ENCODE peak calls at places on chromosome 13, in five cellular contexts. One of them, this sample, is unnamed.

GRCh38 chr13:94020833-94021232 is 458.6 kb downstream of the DCT start:
- DNase-seq in right lobe of liver: no peak
- DNase-seq in BE2C: no peak
- DNase-seq in Peyer's patch: no peak
- DNase-seq in foreskin fibroblast: peak; percentile 58
- DNase-seq in this sample: no peak

GRCh38 chr13:52665325-52665724 is 12.7 kb downstream of the SUGT1 start:
- DNase-seq in foreskin fibroblast: peak; percentile 27
- DNase-seq in right lobe of liver: no peak
- DNase-seq in Peyer's patch: no peak
- DNase-seq in BE2C: peak; percentile 27
- DNase-seq in this sample: peak; percentile 5

GRCh38 chr13:43279696-43280095 is 256.3 kb downstream of the DNAJC15 start:
- DNase-seq in Peyer's patch: no peak
- DNase-seq in foreskin fibroblast: no peak
- DNase-seq in right lobe of liver: no peak
- DNase-seq in BE2C: no peak
- DNase-seq in this sample: no peak

GRCh38 chr13:22662771-22663170 is 518.0 kb upstream of the SGCG start:
- DNase-seq in BE2C: no peak
- DNase-seq in Peyer's patch: no peak
- DNase-seq in right lobe of liver: no peak
- DNase-seq in foreskin fibroblast: no peak
- DNase-seq in this sample: no peak

GRCh38 chr13:36354842-36355241 is 8.6 kb upstream of the SPART start:
- DNase-seq in foreskin fibroblast: no peak
- DNase-seq in BE2C: no peak
- DNase-seq in Peyer's patch: no peak
- DNase-seq in right lobe of liver: no peak
- DNase-seq in this sample: no peak

GRCh38 chr13:62130016-62130970 is 714.6 kb upstream of the PCDH20 start:
- DNase-seq in foreskin fibroblast: no peak
- DNase-seq in BE2C: no peak
- DNase-seq in Peyer's patch: no peak
- DNase-seq in right lobe of liver: no peak
- DNase-seq in this sample: no peak

GRCh38 chr13:75760182-75760981 is 124.3 kb downstream of the LMO7 start:
- DNase-seq in foreskin fibroblast: no peak
- DNase-seq in right lobe of liver: peak; percentile 70
- DNase-seq in BE2C: no peak
- DNase-seq in Peyer's patch: peak; percentile 82
- DNase-seq in this sample: no peak

GRCh38 chr13:40442191-40442590 is 224.2 kb downstream of the FOXO1 start:
- DNase-seq in Peyer's patch: no peak
- DNase-seq in right lobe of liver: no peak
- DNase-seq in foreskin fibroblast: no peak
- DNase-seq in BE2C: no peak
- DNase-seq in this sample: no peak

GRCh38 chr13:19586904-19587634 is 25.7 kb upstream of the TPTE2 start:
- DNase-seq in Peyer's patch: peak; percentile 79
- DNase-seq in foreskin fibroblast: peak; percentile 52
- DNase-seq in right lobe of liver: no peak
- DNase-seq in BE2C: peak; percentile 32
- DNase-seq in this sample: no peak

GRCh38 chr13:99385161-99385560 is 78.0 kb upstream of the GPR183 start:
- DNase-seq in foreskin fibroblast: no peak
- DNase-seq in right lobe of liver: no peak
- DNase-seq in BE2C: no peak
- DNase-seq in Peyer's patch: no peak
- DNase-seq in this sample: no peak

GRCh38 chr13:110422913-110423688 is 116.0 kb downstream of the COL4A2 start:
- DNase-seq in right lobe of liver: no peak
- DNase-seq in foreskin fibroblast: peak; percentile 33
- DNase-seq in Peyer's patch: no peak
- DNase-seq in BE2C: no peak
- DNase-seq in this sample: no peak

GRCh38 chr13:100584901-100585300 is 3.7 kb downstream of the GGACT start:
- DNase-seq in right lobe of liver: no peak
- DNase-seq in foreskin fibroblast: no peak
- DNase-seq in Peyer's patch: no peak
- DNase-seq in BE2C: no peak
- DNase-seq in this sample: peak; percentile 91

GRCh38 chr13:53150568-53150967 is 122.0 kb downstream of the OLFM4 start:
- DNase-seq in foreskin fibroblast: no peak
- DNase-seq in right lobe of liver: no peak
- DNase-seq in BE2C: no peak
- DNase-seq in Peyer's patch: no peak
- DNase-seq in this sample: no peak

GRCh38 chr13:29411493-29411892 is 184.0 kb downstream of the SLC7A1 start:
- DNase-seq in foreskin fibroblast: peak; percentile 49
- DNase-seq in Peyer's patch: no peak
- DNase-seq in right lobe of liver: no peak
- DNase-seq in BE2C: no peak
- DNase-seq in this sample: no peak

GRCh38 chr13:32804673-32805260 is 211.5 kb upstream of the KL start:
- DNase-seq in BE2C: no peak
- DNase-seq in foreskin fibroblast: peak; percentile 61
- DNase-seq in right lobe of liver: no peak
- DNase-seq in Peyer's patch: no peak
- DNase-seq in this sample: no peak

GRCh38 chr13:74464656-74465055 is 330.5 kb upstream of the KLF12 start:
- DNase-seq in foreskin fibroblast: no peak
- DNase-seq in Peyer's patch: no peak
- DNase-seq in BE2C: no peak
- DNase-seq in right lobe of liver: no peak
- DNase-seq in this sample: no peak

DNA sequence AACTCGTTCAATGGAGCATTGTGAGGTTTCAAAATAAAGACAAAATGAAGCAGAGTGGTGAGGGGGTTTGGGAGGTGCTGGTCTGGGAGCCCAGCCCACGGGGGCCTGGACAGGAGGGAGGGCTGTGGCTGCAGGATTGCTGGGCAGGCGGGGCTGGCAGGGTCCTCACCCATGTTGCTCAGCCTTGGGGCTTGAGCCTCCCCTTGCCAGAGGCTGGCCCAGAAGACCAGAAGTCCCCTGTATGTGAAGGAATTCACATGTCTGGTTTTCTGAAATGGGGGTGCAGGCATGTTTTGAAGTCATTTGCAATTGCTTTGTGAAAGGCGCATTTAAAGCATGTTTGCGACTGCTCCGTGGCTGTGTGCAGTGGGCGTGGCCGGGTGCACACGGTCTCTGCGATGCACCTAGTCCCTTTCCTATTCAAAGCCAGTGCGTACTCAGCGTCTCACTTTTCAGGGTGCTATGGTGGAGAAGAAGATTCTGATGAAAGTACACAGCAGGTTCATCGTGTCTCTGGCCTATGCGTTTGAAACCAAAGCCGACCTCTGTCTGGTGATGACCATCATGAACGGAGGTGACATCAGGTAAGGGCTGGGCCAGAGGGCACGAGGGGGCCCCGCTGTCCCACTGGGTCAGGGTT is 2.3 kb downstream of the GRK1 start:
- DNase-seq in right lobe of liver: peak; percentile 25
- DNase-seq in Peyer's patch: peak; percentile 40
- DNase-seq in foreskin fibroblast: no peak
- DNase-seq in BE2C: peak; percentile 3
- DNase-seq in this sample: no peak
- H3K4me3 ChIP-seq in right lobe of liver: no peak overlapping the region
- H3K4me3 ChIP-seq in Peyer's patch: no peak overlapping the region
- H3K4me3 ChIP-seq in foreskin fibroblast: no peak overlapping the region
- H3K4me3 ChIP-seq in BE2C: no peak overlapping the region
- H3K4me3 ChIP-seq in this sample: no peak overlapping the region

GRCh38 chr13:97743946-97744345 is 209.5 kb upstream of the IPO5 start:
- DNase-seq in foreskin fibroblast: peak; percentile 53
- DNase-seq in BE2C: no peak
- DNase-seq in Peyer's patch: no peak
- DNase-seq in right lobe of liver: no peak
- DNase-seq in this sample: no peak

GRCh38 chr13:97751477-97751876 is 202.0 kb upstream of the IPO5 start:
- DNase-seq in right lobe of liver: no peak
- DNase-seq in foreskin fibroblast: no peak
- DNase-seq in Peyer's patch: no peak
- DNase-seq in BE2C: no peak
- DNase-seq in this sample: no peak

GRCh38 chr13:97753269-97753668 is 200.2 kb upstream of the IPO5 start:
- DNase-seq in right lobe of liver: no peak
- DNase-seq in BE2C: no peak
- DNase-seq in Peyer's patch: no peak
- DNase-seq in foreskin fibroblast: no peak
- DNase-seq in this sample: no peak

GRCh38 chr13:97753942-97754670 is 199.4 kb upstream of the IPO5 start:
- DNase-seq in foreskin fibroblast: no peak
- DNase-seq in right lobe of liver: no peak
- DNase-seq in Peyer's patch: no peak
- DNase-seq in BE2C: no peak
- DNase-seq in this sample: no peak

GRCh38 chr13:97749174-97749573 is 204.3 kb upstream of the IPO5 start:
- DNase-seq in right lobe of liver: no peak
- DNase-seq in foreskin fibroblast: no peak
- DNase-seq in Peyer's patch: no peak
- DNase-seq in BE2C: no peak
- DNase-seq in this sample: no peak
- TF ChIP-seq CTCF in right lobe of liver: no peak
- TF ChIP-seq CTCF in foreskin fibroblast: peak; percentile 3
- TF ChIP-seq CTCF in Peyer's patch: no peak
- TF ChIP-seq CTCF in BE2C: peak; percentile 32
- TF ChIP-seq CTCF in this sample: no peak

DNA sequence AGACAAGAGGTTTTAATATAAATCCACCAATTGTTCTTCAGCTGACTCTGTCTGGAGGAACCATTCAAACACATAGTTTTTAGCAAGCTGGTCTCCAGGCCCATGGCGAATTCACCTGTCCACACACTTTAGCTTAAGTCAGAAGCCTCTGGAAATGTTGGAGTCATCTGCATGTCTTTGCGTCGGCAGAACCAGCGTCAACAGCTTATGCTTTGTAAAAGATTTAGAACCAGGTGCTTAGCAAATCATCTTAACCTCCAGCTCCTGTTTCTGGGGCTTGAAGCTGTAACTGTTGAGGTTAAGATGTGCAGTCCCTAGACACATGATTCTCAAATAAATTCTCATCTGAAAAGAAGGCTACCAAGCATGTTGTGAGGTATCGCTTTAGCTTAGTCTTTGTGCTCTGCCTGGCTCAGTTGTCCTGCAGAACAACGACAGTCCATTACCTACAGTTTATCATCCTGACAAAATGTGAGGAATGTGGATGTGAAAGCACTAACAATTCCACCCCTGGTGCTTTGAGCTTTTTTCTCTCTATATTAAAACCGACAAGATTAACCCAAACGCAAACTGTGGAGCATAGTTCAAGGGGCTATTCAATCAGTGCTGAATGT is 4.4 kb downstream of the EFNB2 start:
- DNase-seq in right lobe of liver: no peak
- DNase-seq in BE2C: no peak
- DNase-seq in foreskin fibroblast: no peak
- DNase-seq in Peyer's patch: no peak
- DNase-seq in this sample: no peak
- H3K4me3 ChIP-seq in right lobe of liver: no peak overlapping the region
- H3K4me3 ChIP-seq in BE2C: peak overlapping the region; percentile 85
- H3K4me3 ChIP-seq in foreskin fibroblast: peak overlapping the region; percentile 91
- H3K4me3 ChIP-seq in Peyer's patch: no peak overlapping the region
- H3K4me3 ChIP-seq in this sample: peak overlapping the region; percentile 74

GRCh38 chr13:51603716-51604115 is 19.5 kb downstream of the WDFY2 start:
- DNase-seq in Peyer's patch: no peak
- DNase-seq in right lobe of liver: no peak
- DNase-seq in BE2C: no peak
- DNase-seq in foreskin fibroblast: no peak
- DNase-seq in this sample: no peak

GRCh38 chr13:51600703-51601102 is 16.4 kb downstream of the WDFY2 start:
- DNase-seq in right lobe of liver: no peak
- DNase-seq in Peyer's patch: no peak
- DNase-seq in foreskin fibroblast: no peak
- DNase-seq in BE2C: no peak
- DNase-seq in this sample: no peak

GRCh38 chr13:51601601-51602348 is 17.5 kb downstream of the WDFY2 start:
- DNase-seq in BE2C: no peak
- DNase-seq in right lobe of liver: no peak
- DNase-seq in foreskin fibroblast: no peak
- DNase-seq in Peyer's patch: no peak
- DNase-seq in this sample: no peak

GRCh38 chr13:51594432-51594831 is 10.2 kb downstream of the WDFY2 start:
- DNase-seq in Peyer's patch: no peak
- DNase-seq in right lobe of liver: no peak
- DNase-seq in BE2C: no peak
- DNase-seq in foreskin fibroblast: no peak
- DNase-seq in this sample: no peak

GRCh38 chr13:51599444-51600176 is 15.3 kb downstream of the WDFY2 start:
- DNase-seq in BE2C: no peak
- DNase-seq in right lobe of liver: no peak
- DNase-seq in foreskin fibroblast: no peak
- DNase-seq in Peyer's patch: no peak
- DNase-seq in this sample: no peak
- TF ChIP-seq CTCF in BE2C: no peak
- TF ChIP-seq CTCF in right lobe of liver: no peak
- TF ChIP-seq CTCF in foreskin fibroblast: no peak
- TF ChIP-seq CTCF in Peyer's patch: no peak
- TF ChIP-seq CTCF in this sample: no peak